ENCODE peak calls at places on chromosomes 3 and 15, in six cellular contexts. X, Q, O, B, J and I are unnamed samples.

GRCh38 chr3:160331127-160331937 is 67.7 kb downstream of the IFT80 start:
- DNase-seq in B (no peak), X (peak), Q (no peak), J (peak), O (peak), I (no peak)

GRCh38 chr3:189985938-189986337 is 134.8 kb downstream of the P3H2 start:
- DNase-seq in X (no peak), Q (no peak), O (no peak), B (no peak), J (no peak), I (no peak)

GRCh38 chr3:52108302-52109232 is 45.7 kb downstream of the POC1A start:
- DNase-seq in O (peak), B (no peak), Q (peak), J (no peak), X (no peak), I (no peak)

GRCh38 chr3:26962419-26963355 is 340.1 kb downstream of the LRRC3B start:
- DNase-seq in X (no peak), Q (no peak), O (no peak), B (peak), J (no peak), I (no peak)

GRCh38 chr15:59562787-59563186 is 48.8 kb upstream of the GCNT3 start:
- DNase-seq in X (no peak), J (no peak), O (no peak), Q (no peak), B (no peak), I (no peak)

GRCh38 chr15:91126080-91126479 is 26.0 kb downstream of the SV2B start:
- DNase-seq in Q (no peak), B (no peak), J (no peak), O (no peak), X (no peak), I (no peak)

GRCh38 chr15:47586653-47587224 is 130.6 kb upstream of the SEMA6D start:
- DNase-seq in B (no peak), X (no peak), O (no peak), J (no peak), Q (no peak), I (no peak)

GRCh38 chr3:140842984-140843649 is 98.5 kb upstream of the SLC25A36 start:
- DNase-seq in J (no peak), X (no peak), Q (no peak), B (peak), O (no peak), I (no peak)

GRCh38 chr3:9867106-9867505 is 12.9 kb downstream of the CIDEC start:
- DNase-seq in Q (no peak), X (no peak), J (no peak), B (no peak), O (no peak), I (no peak)

GRCh38 chr3:98564282-98565005 is 29.0 kb downstream of the CPOX start:
- DNase-seq in O (no peak), Q (no peak), B (no peak), X (no peak), J (no peak), I (no peak)

GRCh38 chr3:188421836-188422540 is 268.0 kb downstream of the LPP start:
- DNase-seq in B (peak), J (no peak), O (no peak), Q (no peak), X (no peak), I (no peak)

GRCh38 chr15:93307513-93307912 is 218.5 kb upstream of the RGMA start:
- DNase-seq in O (no peak), J (no peak), Q (peak), X (no peak), B (no peak), I (no peak)

GRCh38 chr3:41318520-41318919 is 119.2 kb downstream of the CTNNB1 start:
- DNase-seq in J (peak), X (no peak), Q (no peak), O (no peak), B (no peak), I (no peak)

GRCh38 chr15:31267161-31268107 is 59.2 kb upstream of the KLF13 start:
- DNase-seq in J (no peak), Q (no peak), B (no peak), X (no peak), O (no peak), I (no peak)

GRCh38 chr15:72380743-72381142 is 4.9 kb upstream of the HEXA start:
- DNase-seq in X (no peak), B (no peak), Q (no peak), J (no peak), O (no peak), I (no peak)

GRCh38 chr3:119492128-119492527 is 6.2 kb upstream of the TIMMDC1 start:
- DNase-seq in J (no peak), B (no peak), X (no peak), Q (no peak), O (no peak), I (no peak)
- TF ChIP-seq CHD2 in J (no peak), B (no peak), X (no peak), Q (no peak), O (no peak), I (no peak)

DNA sequence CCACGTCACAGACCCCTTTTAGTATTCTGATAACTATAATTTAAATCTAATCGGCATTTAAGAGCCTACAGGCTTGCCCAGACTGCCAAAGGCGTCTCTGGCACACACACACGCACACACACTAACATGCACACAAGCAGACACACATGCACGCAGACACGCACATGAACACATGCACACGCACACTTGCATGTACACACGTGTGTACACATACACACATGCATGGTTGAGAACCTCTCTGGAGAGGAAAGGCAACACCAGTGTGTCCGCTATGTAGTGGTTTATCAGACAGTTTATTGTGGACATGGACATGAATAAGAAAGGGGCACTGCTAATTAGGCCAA is 102.1 kb downstream of the FBLN2 start:
- DNase-seq in Q (no peak), O (no peak), J (no peak), X (no peak), B (no peak), I (no peak)
- TF ChIP-seq MAX in Q (no peak), O (no peak), J (no peak), X (no peak), B (no peak), I (no peak)

DNA sequence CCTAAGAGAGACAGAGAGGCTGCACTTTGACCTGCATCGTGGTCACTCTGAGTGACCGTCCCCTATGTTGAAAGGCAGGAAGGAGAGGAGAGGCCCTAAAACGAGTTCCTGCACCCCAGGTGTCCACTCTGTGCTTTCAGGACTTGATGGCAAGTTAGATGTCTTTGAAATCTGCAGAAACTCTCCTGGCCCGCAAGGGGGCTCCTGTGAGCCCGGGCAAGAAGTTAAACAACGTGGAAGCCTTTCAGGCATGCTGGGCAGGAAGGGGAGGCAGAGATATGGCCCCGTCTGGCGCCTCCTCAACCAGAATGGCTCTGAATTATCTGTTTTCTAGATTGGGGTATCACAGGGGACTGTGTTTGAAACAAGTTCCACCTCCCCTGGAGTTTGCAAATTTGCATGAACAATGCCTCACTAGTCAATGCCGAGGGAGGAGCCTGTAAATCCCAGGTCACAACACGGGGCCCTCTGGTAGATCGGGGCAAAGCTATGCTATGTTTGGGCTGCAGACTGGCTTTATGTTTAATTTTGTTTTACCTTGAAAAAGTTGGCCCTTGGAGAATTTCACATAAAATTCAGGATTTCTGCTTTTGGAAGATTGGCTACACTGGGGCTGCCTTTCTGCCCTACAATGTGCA is 9.8 kb downstream of the CTXND1 start:
- DNase-seq in Q (peak), B (no peak), J (peak), X (peak), O (peak), I (peak)
- TF ChIP-seq CHD2 in Q (no peak), B (no peak), J (no peak), X (no peak), O (no peak), I (no peak)

GRCh38 chr3:73681610-73682009 is 56.9 kb upstream of the PDZRN3 start:
- DNase-seq in J (no peak), O (no peak), Q (no peak), X (no peak), B (no peak), I (no peak)
- TF ChIP-seq MAX in J (no peak), O (no peak), Q (no peak), X (no peak), B (no peak), I (no peak)

DNA sequence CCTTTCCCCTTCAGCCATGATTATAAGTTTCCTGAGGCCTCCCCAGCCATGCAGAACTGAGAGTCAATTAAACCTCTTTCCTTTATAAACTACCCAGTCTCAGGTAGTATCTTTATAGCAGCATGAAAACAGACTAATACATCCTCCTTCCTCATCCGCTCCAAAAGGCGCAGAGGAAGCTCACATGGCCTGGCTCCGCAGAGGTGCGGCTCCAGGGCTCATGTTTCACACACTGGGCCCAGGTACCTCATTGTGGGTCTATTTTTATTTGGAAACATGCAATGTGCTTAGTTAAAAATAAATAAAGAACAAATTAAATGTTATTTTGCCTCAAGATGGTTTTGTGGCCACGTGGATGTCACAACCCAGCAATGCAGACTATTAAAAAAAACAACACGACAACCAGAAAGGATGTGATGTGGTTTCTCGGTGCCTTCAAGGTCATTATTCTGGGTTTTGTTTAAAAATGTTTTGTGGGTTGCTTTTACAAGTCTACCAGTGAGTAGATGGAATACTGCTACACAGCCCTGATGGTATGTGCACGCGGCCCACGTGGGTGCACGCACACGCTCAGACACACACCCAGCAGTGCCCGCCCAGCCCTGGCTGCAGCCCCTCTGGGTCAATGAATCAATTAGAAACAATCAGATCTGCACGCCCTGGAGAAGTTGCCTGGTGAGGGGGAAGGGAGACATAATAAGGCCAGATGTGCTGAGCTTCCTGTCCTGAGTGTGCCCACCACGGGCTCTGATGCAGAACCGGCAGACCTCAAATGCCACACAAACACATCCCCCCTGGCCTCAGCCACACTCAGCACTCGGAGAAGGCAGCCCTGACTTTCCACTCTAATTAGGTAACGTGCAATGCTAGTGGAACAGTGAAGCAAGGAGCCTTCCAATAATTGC is 140.1 kb downstream of the ADAMTS17 start:
- DNase-seq in O (no peak), Q (peak), B (peak), J (no peak), X (no peak), I (peak)
- TF ChIP-seq CHD2 in O (no peak), Q (peak), B (no peak), J (no peak), X (no peak), I (no peak)

DNA sequence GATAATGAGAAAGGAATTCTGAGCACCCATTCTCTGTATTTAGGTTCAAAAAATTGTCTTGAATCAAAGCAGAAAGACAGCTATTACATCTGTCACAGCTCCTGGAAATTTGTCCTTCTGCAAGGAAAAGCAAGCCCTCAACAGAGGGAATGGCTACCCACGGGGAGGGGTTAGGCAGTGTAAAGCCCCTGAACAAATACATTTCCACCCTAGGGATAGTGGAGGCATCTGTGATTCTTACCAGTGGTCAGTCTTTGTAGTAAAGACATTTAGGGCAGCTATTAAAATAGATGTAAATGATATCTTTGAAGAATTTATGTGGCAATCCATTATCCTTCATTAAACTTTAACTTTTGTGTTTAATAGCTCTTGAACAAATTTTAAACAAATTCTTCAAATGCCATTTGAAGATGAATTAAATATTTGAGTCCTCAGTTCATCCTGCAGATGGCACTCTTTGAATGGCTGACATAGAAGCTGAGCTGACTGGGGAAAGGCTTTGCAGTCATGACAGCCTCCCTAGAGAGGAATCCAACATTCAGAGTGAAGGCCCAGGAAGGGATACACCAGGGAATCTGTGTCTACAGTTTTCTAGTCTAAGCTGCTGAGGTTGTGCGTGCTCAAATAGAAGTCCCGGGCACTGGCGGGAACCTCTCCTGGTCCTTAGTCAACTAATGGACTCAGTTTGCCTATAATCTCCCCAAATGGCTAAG is 359.7 kb upstream of the ROPN1 start:
- DNase-seq in B (no peak), J (peak), O (peak), X (peak), Q (peak), I (no peak)
- TF ChIP-seq MAX in B (no peak), J (no peak), O (no peak), X (no peak), Q (no peak), I (no peak)